ENCODE peak calls at places on chromosome 12, in five cellular contexts. V is suprapubic skin, W is cardiac fibroblast, Q is dorsolateral prefrontal cortex, P is astrocyte of the spinal cord. X is an unnamed sample.

GRCh38 chr12:130127527-130127908 is 34.7 kb upstream of the FZD10 start:
- DNase-seq in V (no peak), W (no peak), Q (no peak), P (no peak), X (no peak)

GRCh38 chr12:123502163-123502562 is 31.4 kb downstream of the RILPL1 start:
- DNase-seq in V (no peak), W (no peak), Q (no peak), P (no peak), X (no peak)

GRCh38 chr12:613996-614726 is 49.1 kb downstream of the NINJ2 start:
- DNase-seq in V (no peak), W (peak; percentile 18), Q (peak; percentile 56), P (peak; percentile 23), X (no peak)

GRCh38 chr12:125549171-125549570 is 483.9 kb downstream of the AACS start:
- DNase-seq in V (no peak), W (no peak), Q (no peak), P (no peak), X (no peak)

GRCh38 chr12:110957652-110958051 is 37.3 kb upstream of the MYL2 start:
- DNase-seq in V (no peak), W (no peak), Q (peak; percentile 50), P (no peak), X (no peak)

GRCh38 chr12:122917508-122918227 is 21.7 kb upstream of the VPS37B start:
- DNase-seq in V (no peak), W (peak; percentile 88), Q (no peak), P (peak; percentile 55), X (no peak)

GRCh38 chr12:95693689-95694088 is 96.9 kb downstream of the NTN4 start:
- DNase-seq in V (no peak), W (no peak), Q (no peak), P (no peak), X (no peak)

GRCh38 chr12:52600475-52600874 is 788 bp downstream of the KRT72 start:
- DNase-seq in V (no peak), W (no peak), Q (no peak), P (no peak), X (no peak)

GRCh38 chr12:24884911-24885310 is 64.0 kb downstream of the BCAT1 start:
- DNase-seq in V (no peak), W (no peak), Q (no peak), P (no peak), X (no peak)

GRCh38 chr12:88715673-88716072 is 135.4 kb upstream of the KITLG start:
- DNase-seq in V (no peak), W (no peak), Q (no peak), P (no peak), X (no peak)

GRCh38 chr12:62215506-62215905 is 44.7 kb upstream of the USP15 start:
- DNase-seq in V (no peak), W (peak; percentile 47), Q (no peak), P (no peak), X (no peak)

GRCh38 chr12:12562016-12562483 is 613 bp downstream of the DUSP16 start:
- DNase-seq in V (peak; percentile 73), W (peak; percentile 33), Q (no peak), P (no peak), X (no peak)

GRCh38 chr12:103840399-103840880 is 594 bp downstream of the NT5DC3 start:
- DNase-seq in V (no peak), W (no peak), Q (no peak), P (peak; percentile 31), X (no peak)

GRCh38 chr12:6370994-6371754 is 4.2 kb downstream of the SCNN1A start:
- DNase-seq in V (no peak), W (peak; percentile 46), Q (no peak), P (peak; percentile 85), X (peak; percentile 98)

GRCh38 chr12:2016862-2017723 is 12.8 kb upstream of the DCP1B start:
- DNase-seq in V (no peak), W (no peak), Q (no peak), P (no peak), X (no peak)

GRCh38 chr12:115988629-115989563 is 288.6 kb downstream of the MED13L start:
- DNase-seq in V (no peak), W (no peak), Q (no peak), P (no peak), X (no peak)

GRCh38 chr12:27552886-27553560 is 29.0 kb downstream of the PPFIBP1 start:
- DNase-seq in V (no peak), W (no peak), Q (peak; percentile 81), P (no peak), X (no peak)

GRCh38 chr12:52844386-52844785 is 4.4 kb downstream of the KRT78 start:
- DNase-seq in V (peak; percentile 48), W (no peak), Q (no peak), P (no peak), X (no peak)

GRCh38 chr12:120278137-120279069 is 12.9 kb upstream of the PXN start:
- DNase-seq in V (no peak), W (no peak), Q (no peak), P (no peak), X (no peak)

GRCh38 chr12:50690923-50691322 is 73.0 kb upstream of the ATF1 start:
- DNase-seq in V (no peak), W (peak; percentile 75), Q (peak; percentile 52), P (peak; percentile 7), X (no peak)

GRCh38 chr12:53505086-53505485 is 2.2 kb downstream of the NPFF start:
- DNase-seq in V (peak; percentile 64), W (peak; percentile 58), Q (no peak), P (peak; percentile 46), X (no peak)

GRCh38 chr12:86929962-86930361 is 673.8 kb upstream of the MGAT4C start:
- DNase-seq in V (no peak), W (no peak), Q (no peak), P (peak; percentile 39), X (no peak)

GRCh38 chr12:29797565-29798360 is 14.0 kb upstream of the TMTC1 start:
- DNase-seq in V (no peak), W (no peak), Q (no peak), P (no peak), X (no peak)

GRCh38 chr12:10331642-10332239 is 24.1 kb downstream of the KLRD1 start:
- DNase-seq in V (no peak), W (peak; percentile 75), Q (no peak), P (peak; percentile 66), X (peak; percentile 1)

GRCh38 chr12:10354502-10354901 is 35.3 kb downstream of the KLRK1 start:
- DNase-seq in V (no peak), W (peak; percentile 53), Q (no peak), P (peak; percentile 55), X (no peak)

GRCh38 chr12:105744659-105745058 is 394.1 kb downstream of the NUAK1 start:
- DNase-seq in V (no peak), W (no peak), Q (no peak), P (no peak), X (no peak)

GRCh38 chr12:32196250-32197198 is 89.9 kb downstream of the BICD1 start:
- DNase-seq in V (no peak), W (no peak), Q (no peak), P (no peak), X (no peak)

GRCh38 chr12:12645485-12645884 is 33.8 kb downstream of the CREBL2 start:
- DNase-seq in V (no peak), W (peak; percentile 35), Q (no peak), P (peak; percentile 30), X (no peak)

GRCh38 chr12:1357171-1357570 is 237.2 kb downstream of the FBXL14 start:
- DNase-seq in V (no peak), W (peak; percentile 14), Q (no peak), P (peak; percentile 31), X (no peak)

GRCh38 chr12:2231956-2232355 is 179.2 kb downstream of the CACNA1C start:
- DNase-seq in V (no peak), W (no peak), Q (no peak), P (no peak), X (no peak)

GRCh38 chr12:111330800-111331752 is 37.8 kb downstream of the PHETA1 start:
- DNase-seq in V (no peak), W (peak; percentile 38), Q (no peak), P (peak; percentile 50), X (peak; percentile 14)

GRCh38 chr12:15597125-15597830 is 191.9 kb downstream of the EPS8 start:
- DNase-seq in V (no peak), W (no peak), Q (no peak), P (no peak), X (no peak)

DNA sequence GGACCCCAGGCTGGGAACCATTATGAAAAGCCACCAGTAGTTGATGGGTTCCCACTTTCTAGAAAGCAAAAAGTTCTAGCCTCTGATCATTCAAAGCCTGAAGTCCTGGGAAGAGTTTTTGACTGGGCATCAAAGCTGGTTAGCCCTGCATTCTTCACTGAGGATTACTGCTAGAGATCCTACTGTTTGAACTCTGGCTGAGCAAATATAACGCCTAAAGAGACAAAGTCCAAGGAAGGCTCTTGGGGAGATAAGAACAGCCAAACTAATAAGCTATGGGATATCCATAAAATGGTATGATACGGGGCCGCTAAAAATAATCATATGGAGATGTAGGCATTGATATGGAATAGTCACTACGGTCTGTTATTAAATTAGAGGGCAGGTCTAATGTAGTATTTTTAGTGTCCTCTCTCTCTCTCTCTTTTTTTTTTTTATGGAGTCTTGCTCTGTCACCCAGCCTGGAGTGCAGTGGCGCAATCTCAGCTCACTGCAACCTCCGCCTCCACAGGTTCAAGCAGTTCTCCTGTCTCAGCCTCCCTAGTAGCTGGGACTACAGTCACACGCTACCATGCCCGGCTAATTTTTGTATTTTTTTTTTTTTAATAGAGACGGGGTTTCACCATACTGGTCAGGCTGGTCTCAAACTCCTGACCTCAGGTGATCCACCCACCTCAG is 35.5 kb downstream of the PLXNC1 start:
- DNase-seq in V (no peak), W (no peak), Q (no peak), P (no peak), X (no peak)
- H3K4me3 ChIP-seq in V (no peak overlapping the region), W (no peak overlapping the region), Q (no peak overlapping the region), P (no peak overlapping the region), X (no peak overlapping the region)

GRCh38 chr12:79347852-79348251 is 342.9 kb downstream of the PAWR start:
- DNase-seq in V (no peak), W (no peak), Q (no peak), P (no peak), X (no peak)

GRCh38 chr12:79344855-79345840 is 345.6 kb downstream of the PAWR start:
- DNase-seq in V (no peak), W (peak; percentile 29), Q (no peak), P (peak; percentile 28), X (peak; percentile 7)
- TF ChIP-seq CTCF in V (no peak), W (peak; percentile 61), Q (peak; percentile 51), P (peak; percentile 62), X (peak; percentile 85)

DNA sequence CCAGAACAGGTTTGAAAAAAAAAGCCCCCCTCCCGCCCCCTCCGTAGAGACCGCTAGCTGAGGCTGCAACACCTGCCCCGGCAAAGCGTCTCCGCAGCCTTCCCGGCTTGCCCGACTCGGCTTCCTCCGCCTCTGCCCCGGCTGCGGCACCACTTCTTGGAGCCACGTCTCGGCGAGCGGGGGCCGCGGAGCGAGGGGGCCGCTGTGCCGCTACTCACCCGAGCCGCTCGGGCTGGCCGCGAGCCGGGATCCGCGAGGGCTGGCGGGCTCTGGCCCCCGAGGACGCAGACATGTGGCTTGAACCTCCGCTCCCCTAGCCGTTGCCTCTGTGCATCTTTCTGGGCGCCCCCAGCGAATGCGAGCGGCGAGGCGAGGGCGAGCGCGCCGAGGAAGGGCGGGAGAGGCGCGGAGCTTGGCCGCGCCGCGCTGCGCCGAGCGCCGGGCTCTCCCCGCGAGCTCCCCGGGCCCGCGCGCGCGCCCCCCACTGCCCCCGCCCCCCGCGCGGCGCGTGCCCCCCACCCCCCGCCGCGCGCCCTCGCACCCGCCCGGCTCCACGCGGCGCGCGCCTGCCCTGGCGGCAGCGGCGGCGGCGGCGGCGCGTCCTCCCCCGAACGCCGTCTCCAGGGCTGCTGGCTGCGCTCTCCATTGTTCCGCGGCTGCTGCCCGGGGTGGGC is 249.5 kb downstream of the APAF1 start:
- DNase-seq in V (no peak), W (no peak), Q (peak; percentile 49), P (peak; percentile 3), X (no peak)
- H3K4me3 ChIP-seq in V (peak overlapping the region; percentile 43), W (no peak overlapping the region), Q (peak overlapping the region; percentile 79), P (peak overlapping the region; percentile 25), X (no peak overlapping the region)

GRCh38 chr12:49357099-49357678 is 10.1 kb upstream of the SPATS2 start:
- DNase-seq in V (no peak), W (peak; percentile 78), Q (no peak), P (peak; percentile 63), X (no peak)
- TF ChIP-seq CTCF in V (peak; percentile 17), W (peak; percentile 43), Q (peak; percentile 70), P (peak; percentile 50), X (peak; percentile 42)

X was measured in kidney epithelial cell.